ENCODE peak calls at places on chromosomes 13 and 19, in nine cellular contexts. B is upper lobe of left lung, T is H54, Y is prostate gland, W is ovary, F is endothelial cell of umbilical vein, N is heart left ventricle, X is sigmoid colon, C is IMR-90. O is an unnamed sample.

GRCh38 chr19:37355901-37356300 is 15.0 kb upstream of the ZNF527 start:
- DNase-seq in B (no peak), T (no peak), Y (no peak), W (no peak), F (no peak), N (no peak), X (no peak), C (no peak), O (no peak)

GRCh38 chr13:51887441-51887840 is 25.7 kb downstream of the CCDC70 start:
- DNase-seq in B (no peak), T (no peak), Y (no peak), W (no peak), F (no peak), N (no peak), X (no peak), C (no peak), O (no peak)

GRCh38 chr19:39671739-39672363 is 16.1 kb downstream of the LGALS16 start:
- DNase-seq in B (no peak), T (peak), Y (peak), W (no peak), F (peak), N (no peak), X (no peak), C (peak), O (peak)

GRCh38 chr13:42405665-42406390 is 133.9 kb downstream of the AKAP11 start:
- DNase-seq in B (no peak), T (no peak), Y (no peak), W (no peak), F (no peak), N (no peak), X (no peak), C (peak), O (no peak)

GRCh38 chr19:29482855-29483640 is 42.7 kb upstream of the VSTM2B start:
- DNase-seq in B (peak), T (no peak), Y (no peak), W (no peak), F (no peak), N (no peak), X (peak), C (no peak), O (no peak)

GRCh38 chr13:114129649-114130062 is 2.8 kb downstream of the RASA3 start:
- DNase-seq in B (no peak), T (no peak), Y (no peak), W (no peak), F (peak), N (no peak), X (peak), C (no peak), O (no peak)

GRCh38 chr19:518292-519231 is 11.3 kb downstream of the TPGS1 start:
- DNase-seq in B (peak), T (no peak), Y (no peak), W (peak), F (no peak), N (peak), X (peak), C (peak), O (peak)

GRCh38 chr19:610071-610800 is 20.6 kb downstream of the HCN2 start:
- DNase-seq in B (peak), T (no peak), Y (no peak), W (no peak), F (no peak), N (no peak), X (no peak), C (no peak), O (no peak)

GRCh38 chr13:24176351-24177101 is 16.0 kb downstream of the SPATA13 start:
- DNase-seq in B (no peak), T (no peak), Y (no peak), W (peak), F (peak), N (no peak), X (no peak), C (no peak), O (no peak)

GRCh38 chr13:42474954-42475353 is 99.0 kb upstream of the TNFSF11 start:
- DNase-seq in B (no peak), T (no peak), Y (no peak), W (no peak), F (peak), N (no peak), X (no peak), C (peak), O (no peak)

GRCh38 chr13:77333521-77334083 is 6.7 kb upstream of the MYCBP2 start:
- DNase-seq in B (no peak), T (no peak), Y (no peak), W (no peak), F (no peak), N (no peak), X (no peak), C (no peak), O (no peak)

GRCh38 chr13:35891973-35892441 is 239.2 kb downstream of the DCLK1 start:
- DNase-seq in B (no peak), T (no peak), Y (no peak), W (no peak), F (no peak), N (no peak), X (no peak), C (peak), O (no peak)

GRCh38 chr19:15292140-15292539 is 40.2 kb downstream of the BRD4 start:
- DNase-seq in B (no peak), T (no peak), Y (no peak), W (no peak), F (no peak), N (no peak), X (no peak), C (no peak), O (no peak)

GRCh38 chr13:48625396-48626076 is 28.2 kb upstream of the CYSLTR2 start:
- DNase-seq in B (no peak), T (no peak), Y (no peak), W (no peak), F (no peak), N (no peak), X (no peak), C (no peak), O (no peak)

GRCh38 chr13:48626077-48626449 is 27.7 kb upstream of the CYSLTR2 start:
- DNase-seq in B (no peak), T (no peak), Y (no peak), W (peak), F (peak), N (no peak), X (no peak), C (peak), O (peak)

GRCh38 chr13:48629282-48629681 is 24.4 kb upstream of the CYSLTR2 start:
- DNase-seq in B (no peak), T (no peak), Y (no peak), W (no peak), F (no peak), N (no peak), X (no peak), C (no peak), O (no peak)

GRCh38 chr13:48624858-48625257 is 28.9 kb upstream of the CYSLTR2 start:
- DNase-seq in B (no peak), T (no peak), Y (no peak), W (no peak), F (peak), N (no peak), X (no peak), C (no peak), O (no peak)

GRCh38 chr13:48626726-48627451 is 26.8 kb upstream of the CYSLTR2 start:
- DNase-seq in B (no peak), T (no peak), Y (no peak), W (no peak), F (peak), N (no peak), X (no peak), C (no peak), O (no peak)
- TF ChIP-seq POLR2A in B (no peak), T (no peak), Y (no peak), W (no peak), F (no peak), N (no peak), X (no peak), C (no peak), O (no peak)

GRCh38 chr19:45144431-45145269 is 16.1 kb downstream of the NKPD1 start:
- DNase-seq in B (peak), T (no peak), Y (no peak), W (no peak), F (no peak), N (no peak), X (no peak), C (no peak), O (no peak)
- TF ChIP-seq POLR2A in B (no peak), T (no peak), Y (no peak), W (no peak), F (no peak), N (no peak), X (no peak), C (no peak), O (no peak)

GRCh38 chr19:13154241-13154778 is 4.1 kb downstream of the IER2 start:
- DNase-seq in B (peak), T (no peak), Y (peak), W (peak), F (peak), N (peak), X (peak), C (peak), O (peak)

GRCh38 chr19:13156968-13157882 is 7.0 kb downstream of the IER2 start:
- DNase-seq in B (no peak), T (no peak), Y (no peak), W (no peak), F (peak), N (no peak), X (no peak), C (no peak), O (no peak)

GRCh38 chr19:13154911-13155471 is 4.8 kb downstream of the IER2 start:
- DNase-seq in B (peak), T (peak), Y (peak), W (peak), F (peak), N (no peak), X (peak), C (peak), O (peak)

GRCh38 chr19:13153627-13154240 is 3.5 kb downstream of the IER2 start:
- DNase-seq in B (peak), T (no peak), Y (no peak), W (peak), F (no peak), N (no peak), X (peak), C (no peak), O (peak)

DNA sequence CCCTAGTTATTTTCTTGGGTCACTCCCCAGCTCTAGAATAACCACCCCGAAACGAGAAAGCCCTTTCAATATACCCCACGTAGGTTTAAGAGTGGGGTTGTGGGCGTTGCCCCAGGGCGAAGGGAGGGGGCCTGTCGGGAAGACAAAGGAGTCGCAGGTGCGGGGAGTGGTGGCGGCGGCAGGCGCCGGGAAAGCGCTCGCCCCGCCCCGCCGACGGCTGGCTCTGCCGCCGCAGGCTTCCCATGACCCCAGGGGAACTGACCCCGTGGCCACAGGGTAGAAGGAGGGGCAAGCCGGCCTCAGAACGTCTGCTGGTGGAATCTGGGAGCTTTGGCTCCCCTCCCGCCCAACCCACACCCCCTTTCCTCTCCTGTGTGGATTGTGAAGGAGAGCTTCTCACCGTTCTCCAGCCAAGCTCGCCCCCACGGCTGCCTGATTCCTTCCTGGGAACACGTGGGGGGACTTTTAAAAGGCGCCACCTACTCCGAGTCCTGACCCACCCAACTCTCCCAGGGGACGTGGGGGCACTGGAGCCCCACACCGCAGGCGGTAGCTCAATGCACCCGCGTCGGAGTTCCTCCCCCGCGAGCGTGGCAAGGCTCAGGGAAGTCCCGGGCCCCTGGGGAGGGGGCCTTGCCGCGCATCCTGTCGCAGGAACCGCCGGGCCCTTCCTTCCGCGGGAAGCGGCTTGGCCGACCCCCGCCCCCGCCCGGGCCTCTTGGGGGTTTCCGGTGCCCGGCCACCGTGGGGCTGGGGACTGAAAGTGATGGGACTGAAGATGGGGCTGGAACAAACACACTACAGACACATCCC is 5.5 kb downstream of the IER2 start:
- DNase-seq in B (peak), T (peak), Y (peak), W (peak), F (peak), N (peak), X (peak), C (peak), O (peak)
- TF ChIP-seq POLR2A in B (peak), T (peak), Y (no peak), W (no peak), F (no peak), N (peak), X (no peak), C (peak), O (no peak)

DNA sequence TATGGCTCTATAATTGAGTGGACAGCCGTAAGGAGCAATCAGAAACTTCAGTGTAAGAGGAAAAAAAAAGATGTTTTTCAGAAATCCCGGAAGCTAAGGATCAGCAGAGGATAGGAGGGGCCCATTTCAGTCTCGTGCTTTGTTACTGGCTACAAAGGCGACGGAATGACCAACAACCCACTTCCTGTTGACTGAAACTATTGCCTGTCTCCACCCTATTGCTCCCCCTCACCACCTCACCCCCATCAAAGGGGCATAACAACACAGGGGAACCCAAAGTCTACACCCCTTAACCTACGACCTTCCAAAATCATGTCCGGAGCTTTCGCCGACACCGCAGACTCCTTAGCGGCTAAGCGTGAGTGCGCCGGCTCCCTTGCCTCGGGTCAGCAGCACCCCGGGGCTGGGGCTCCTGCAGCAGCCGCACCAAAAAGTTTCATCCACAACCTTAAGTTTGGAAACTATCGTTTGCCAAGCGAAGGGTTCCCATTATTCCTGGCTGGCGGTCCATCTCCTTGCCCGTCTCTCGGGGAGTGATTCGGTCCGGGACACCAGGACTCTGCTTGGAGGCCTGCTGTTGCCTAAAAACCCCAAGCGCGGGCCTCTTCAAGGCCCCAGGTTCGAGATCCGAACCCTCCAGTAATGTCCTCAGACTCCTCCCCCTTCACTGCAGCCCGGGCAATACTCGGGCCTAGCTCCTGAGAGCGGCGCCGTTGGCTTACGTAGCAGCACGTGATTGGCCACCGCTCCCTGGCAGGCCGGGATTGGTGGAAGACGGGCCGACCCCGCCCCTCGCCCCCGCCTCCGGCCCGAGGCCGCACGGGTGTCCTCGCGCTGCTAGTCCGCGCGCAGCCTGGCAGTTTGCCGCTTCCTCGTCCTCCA is at the start of gene TPP2:
- DNase-seq in B (peak), T (peak), Y (peak), W (peak), F (peak), N (peak), X (peak), C (peak), O (peak)
- TF ChIP-seq POLR2A in B (peak), T (peak), Y (peak), W (peak), F (peak), N (peak), X (peak), C (peak), O (peak)

DNA sequence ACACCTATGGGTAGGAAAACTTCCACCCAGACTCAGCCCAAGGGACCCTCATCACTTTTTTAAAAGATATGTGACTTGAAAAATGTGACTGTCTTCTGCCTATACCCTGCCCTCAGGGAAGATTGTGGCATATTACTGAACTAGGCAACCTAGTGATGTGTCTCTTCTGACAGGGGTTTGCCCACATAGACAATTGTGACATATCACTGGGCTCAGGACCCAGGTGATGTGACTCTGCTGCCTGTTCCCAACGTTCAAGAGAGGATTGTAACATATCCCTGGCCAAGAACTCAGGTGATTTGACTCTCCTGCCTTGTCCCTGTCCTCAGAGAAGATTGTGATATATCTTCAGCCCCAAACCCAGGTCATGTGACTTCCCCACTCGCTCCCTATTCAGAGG is 86.3 kb upstream of the ZNF43 start:
- DNase-seq in B (no peak), T (no peak), Y (no peak), W (no peak), F (no peak), N (no peak), X (no peak), C (no peak), O (no peak)
- TF ChIP-seq POLR2A in B (no peak), T (no peak), Y (no peak), W (no peak), F (no peak), N (no peak), X (no peak), C (no peak), O (no peak)

DNA sequence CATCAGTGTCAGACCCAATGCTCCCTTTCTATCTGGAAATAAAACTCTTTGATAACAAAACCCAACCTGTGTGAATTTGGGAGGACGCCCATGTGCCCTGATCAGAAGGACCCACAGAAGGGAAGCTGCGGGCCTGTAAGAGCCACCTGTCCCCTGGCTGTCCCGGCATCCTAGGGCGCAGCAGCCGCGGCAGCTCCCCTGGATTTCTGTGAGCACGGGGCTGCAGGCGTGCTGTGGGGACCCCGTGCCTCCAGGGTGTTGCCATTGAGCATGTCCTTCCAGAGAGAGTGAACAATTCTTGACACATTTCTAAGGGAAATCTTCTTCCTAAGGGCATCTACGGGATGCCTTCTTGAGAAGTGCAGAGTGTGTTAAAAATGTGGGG is 60.0 kb downstream of the MCF2L start:
- DNase-seq in B (peak), T (no peak), Y (no peak), W (no peak), F (no peak), N (no peak), X (no peak), C (no peak), O (no peak)
- TF ChIP-seq POLR2A in B (no peak), T (no peak), Y (no peak), W (no peak), F (no peak), N (no peak), X (no peak), C (no peak), O (no peak)

GRCh38 chr19:44951179-44952159 is 3.7 kb upstream of the CLPTM1 start:
- DNase-seq in B (no peak), T (peak), Y (peak), W (peak), F (peak), N (peak), X (peak), C (peak), O (peak)
- TF ChIP-seq POLR2A in B (no peak), T (no peak), Y (no peak), W (no peak), F (no peak), N (no peak), X (no peak), C (no peak), O (no peak)

DNA sequence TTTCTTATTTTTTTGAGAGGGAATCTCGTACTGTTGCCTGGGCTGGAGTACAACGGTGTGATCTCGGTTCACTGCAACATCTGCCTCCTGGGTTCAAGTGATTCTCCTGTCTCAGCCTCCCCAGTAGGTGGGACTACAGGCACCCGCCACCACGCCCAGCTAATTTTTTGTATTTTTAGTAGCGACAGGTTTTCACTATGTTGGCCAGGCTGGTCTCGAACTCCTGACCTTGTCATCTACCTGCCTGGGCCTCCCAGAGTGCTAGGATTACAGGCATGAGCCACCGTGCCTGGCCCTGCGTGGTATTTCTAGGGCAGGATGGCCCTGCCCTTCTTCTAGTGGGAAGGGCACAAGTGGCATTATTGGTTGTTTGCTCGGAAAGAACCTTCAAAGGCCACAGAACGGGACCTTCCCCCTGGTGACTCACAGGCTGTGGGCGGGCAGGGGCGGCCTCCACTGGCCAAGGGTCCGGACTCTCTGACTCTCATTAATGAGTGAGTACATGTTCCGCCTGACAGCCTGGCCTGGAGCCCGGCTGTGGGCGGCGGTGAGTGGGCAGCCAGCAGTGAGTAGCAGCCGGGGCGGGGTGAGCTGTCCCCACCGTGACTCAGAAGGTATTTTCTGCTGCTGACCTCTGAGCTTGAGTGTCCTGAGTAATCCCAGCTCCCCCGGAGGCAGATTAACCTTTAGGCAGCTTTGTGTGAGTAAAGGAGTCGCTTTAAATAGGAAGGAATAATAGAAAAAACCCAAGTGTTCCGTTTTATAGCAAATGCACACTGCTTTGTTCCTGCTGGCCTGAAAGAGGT is 5.1 kb downstream of the DOT1L start:
- DNase-seq in B (peak), T (peak), Y (peak), W (peak), F (peak), N (peak), X (peak), C (peak), O (peak)
- TF ChIP-seq POLR2A in B (no peak), T (no peak), Y (peak), W (no peak), F (no peak), N (peak), X (no peak), C (peak), O (peak)

O was measured in erythroblast.